ENCODE peak calls at places on chromosomes 5 and 9, in nine cellular contexts. One of them, this sample, is unnamed.

GRCh38 chr5:176161431-176161830 is 76.8 kb upstream of the SIMC1 start:
- DNase-seq in transverse colon: no peak
- DNase-seq in stomach: no peak
- DNase-seq in tibial nerve: no peak
- DNase-seq in GM12878: no peak
- DNase-seq in body of pancreas: no peak
- DNase-seq in endothelial cell of umbilical vein: no peak
- DNase-seq in HCT116: no peak
- DNase-seq in ovary: peak; percentile 64
- DNase-seq in this sample: no peak

GRCh38 chr9:34446468-34446891 is 11.9 kb downstream of the FAM219A start:
- DNase-seq in transverse colon: no peak
- DNase-seq in stomach: no peak
- DNase-seq in tibial nerve: no peak
- DNase-seq in GM12878: no peak
- DNase-seq in body of pancreas: no peak
- DNase-seq in endothelial cell of umbilical vein: no peak
- DNase-seq in HCT116: no peak
- DNase-seq in ovary: no peak
- DNase-seq in this sample: no peak

GRCh38 chr5:1847611-1848010 is 35.1 kb downstream of the IRX4 start:
- DNase-seq in transverse colon: no peak
- DNase-seq in stomach: no peak
- DNase-seq in tibial nerve: no peak
- DNase-seq in GM12878: no peak
- DNase-seq in body of pancreas: no peak
- DNase-seq in endothelial cell of umbilical vein: no peak
- DNase-seq in HCT116: no peak
- DNase-seq in ovary: no peak
- DNase-seq in this sample: no peak

GRCh38 chr5:72394688-72395087 is 74.5 kb downstream of the PTCD2 start:
- DNase-seq in transverse colon: peak; percentile 11
- DNase-seq in stomach: no peak
- DNase-seq in tibial nerve: no peak
- DNase-seq in GM12878: no peak
- DNase-seq in body of pancreas: peak; percentile 16
- DNase-seq in endothelial cell of umbilical vein: peak; percentile 46
- DNase-seq in HCT116: no peak
- DNase-seq in ovary: no peak
- DNase-seq in this sample: no peak

GRCh38 chr5:89428624-89429023 is 545.6 kb upstream of the MEF2C start:
- DNase-seq in transverse colon: no peak
- DNase-seq in stomach: no peak
- DNase-seq in tibial nerve: no peak
- DNase-seq in GM12878: no peak
- DNase-seq in body of pancreas: no peak
- DNase-seq in endothelial cell of umbilical vein: no peak
- DNase-seq in HCT116: no peak
- DNase-seq in ovary: no peak
- DNase-seq in this sample: no peak

GRCh38 chr5:134533115-134533815 is 7.8 kb downstream of the JADE2 start:
- DNase-seq in transverse colon: no peak
- DNase-seq in stomach: no peak
- DNase-seq in tibial nerve: peak; percentile 85
- DNase-seq in GM12878: no peak
- DNase-seq in body of pancreas: peak; percentile 30
- DNase-seq in endothelial cell of umbilical vein: no peak
- DNase-seq in HCT116: no peak
- DNase-seq in ovary: peak; percentile 84
- DNase-seq in this sample: peak; percentile 62

GRCh38 chr9:105171589-105171988 is 72.9 kb upstream of the SLC44A1 start:
- DNase-seq in transverse colon: no peak
- DNase-seq in stomach: no peak
- DNase-seq in tibial nerve: no peak
- DNase-seq in GM12878: no peak
- DNase-seq in body of pancreas: no peak
- DNase-seq in endothelial cell of umbilical vein: no peak
- DNase-seq in HCT116: no peak
- DNase-seq in ovary: no peak
- DNase-seq in this sample: no peak

GRCh38 chr5:95959051-95959963 is 2.3 kb downstream of the ELL2 start:
- DNase-seq in transverse colon: peak; percentile 21
- DNase-seq in stomach: no peak
- DNase-seq in tibial nerve: no peak
- DNase-seq in GM12878: no peak
- DNase-seq in body of pancreas: peak; percentile 24
- DNase-seq in endothelial cell of umbilical vein: peak; percentile 41
- DNase-seq in HCT116: no peak
- DNase-seq in ovary: no peak
- DNase-seq in this sample: no peak

GRCh38 chr9:134995792-134996120 is 78.0 kb upstream of the FCN1 start:
- DNase-seq in transverse colon: no peak
- DNase-seq in stomach: no peak
- DNase-seq in tibial nerve: no peak
- DNase-seq in GM12878: no peak
- DNase-seq in body of pancreas: no peak
- DNase-seq in endothelial cell of umbilical vein: no peak
- DNase-seq in HCT116: no peak
- DNase-seq in ovary: no peak
- DNase-seq in this sample: no peak

GRCh38 chr9:30075451-30076199 is 2308.8 kb upstream of the ACO1 start:
- DNase-seq in transverse colon: no peak
- DNase-seq in stomach: no peak
- DNase-seq in tibial nerve: no peak
- DNase-seq in GM12878: peak; percentile 89
- DNase-seq in body of pancreas: no peak
- DNase-seq in endothelial cell of umbilical vein: no peak
- DNase-seq in HCT116: peak; percentile 55
- DNase-seq in ovary: no peak
- DNase-seq in this sample: no peak

GRCh38 chr5:168916266-168916665 is 337.1 kb upstream of the PANK3 start:
- DNase-seq in transverse colon: peak; percentile 13
- DNase-seq in stomach: no peak
- DNase-seq in tibial nerve: peak; percentile 18
- DNase-seq in GM12878: no peak
- DNase-seq in body of pancreas: peak; percentile 16
- DNase-seq in endothelial cell of umbilical vein: no peak
- DNase-seq in HCT116: no peak
- DNase-seq in ovary: peak; percentile 83
- DNase-seq in this sample: no peak

DNA sequence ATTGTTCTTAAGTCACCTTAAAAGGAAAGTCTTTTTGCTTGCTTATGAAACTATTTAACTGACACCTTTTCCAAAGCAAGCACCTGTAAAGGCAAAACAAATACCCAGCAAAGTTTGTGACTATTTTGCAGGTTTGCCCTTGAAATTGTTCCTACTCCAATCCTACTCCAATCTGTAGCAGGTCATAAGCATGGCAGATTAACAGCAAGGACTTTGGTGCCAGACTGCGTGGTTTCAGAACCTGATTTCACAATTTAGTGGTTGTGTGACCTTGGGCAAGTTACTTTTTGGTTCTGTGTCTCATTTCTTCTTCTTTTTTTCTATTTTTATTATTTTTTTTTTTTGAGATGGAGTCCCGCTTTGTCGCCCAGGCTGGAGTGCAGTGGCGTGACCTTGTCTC is 282.1 kb downstream of the RFX3 start:
- DNase-seq in transverse colon: no peak
- DNase-seq in stomach: no peak
- DNase-seq in tibial nerve: no peak
- DNase-seq in GM12878: no peak
- DNase-seq in body of pancreas: peak; percentile 45
- DNase-seq in endothelial cell of umbilical vein: no peak
- DNase-seq in HCT116: no peak
- DNase-seq in ovary: no peak
- DNase-seq in this sample: no peak
- H3K36me3 ChIP-seq in transverse colon: no peaks in the 10 kb centered on the region
- H3K36me3 ChIP-seq in stomach: no peaks in the 10 kb centered on the region
- H3K36me3 ChIP-seq in tibial nerve: no peaks in the 10 kb centered on the region
- H3K36me3 ChIP-seq in GM12878: peaks cover 3% of the 10 kb centered on the region
- H3K36me3 ChIP-seq in body of pancreas: no peaks in the 10 kb centered on the region
- H3K36me3 ChIP-seq in endothelial cell of umbilical vein: no peaks in the 10 kb centered on the region
- H3K36me3 ChIP-seq in HCT116: no peaks in the 10 kb centered on the region
- H3K36me3 ChIP-seq in ovary: no peaks in the 10 kb centered on the region
- H3K36me3 ChIP-seq in this sample: no peaks in the 10 kb centered on the region

GRCh38 chr5:14213813-14214585 is 70.9 kb downstream of the TRIO start:
- DNase-seq in transverse colon: no peak
- DNase-seq in stomach: no peak
- DNase-seq in tibial nerve: no peak
- DNase-seq in GM12878: no peak
- DNase-seq in body of pancreas: no peak
- DNase-seq in endothelial cell of umbilical vein: no peak
- DNase-seq in HCT116: no peak
- DNase-seq in ovary: no peak
- DNase-seq in this sample: no peak

GRCh38 chr5:14210729-14211128 is 67.6 kb downstream of the TRIO start:
- DNase-seq in transverse colon: no peak
- DNase-seq in stomach: no peak
- DNase-seq in tibial nerve: no peak
- DNase-seq in GM12878: no peak
- DNase-seq in body of pancreas: no peak
- DNase-seq in endothelial cell of umbilical vein: no peak
- DNase-seq in HCT116: no peak
- DNase-seq in ovary: no peak
- DNase-seq in this sample: no peak

GRCh38 chr5:14213253-14213652 is 70.1 kb downstream of the TRIO start:
- DNase-seq in transverse colon: no peak
- DNase-seq in stomach: no peak
- DNase-seq in tibial nerve: no peak
- DNase-seq in GM12878: no peak
- DNase-seq in body of pancreas: no peak
- DNase-seq in endothelial cell of umbilical vein: no peak
- DNase-seq in HCT116: no peak
- DNase-seq in ovary: no peak
- DNase-seq in this sample: no peak

GRCh38 chr5:14212838-14213237 is 69.7 kb downstream of the TRIO start:
- DNase-seq in transverse colon: no peak
- DNase-seq in stomach: no peak
- DNase-seq in tibial nerve: no peak
- DNase-seq in GM12878: peak; percentile 83
- DNase-seq in body of pancreas: no peak
- DNase-seq in endothelial cell of umbilical vein: no peak
- DNase-seq in HCT116: no peak
- DNase-seq in ovary: no peak
- DNase-seq in this sample: no peak

GRCh38 chr5:14211818-14212799 is 69.0 kb downstream of the TRIO start:
- DNase-seq in transverse colon: peak; percentile 54
- DNase-seq in stomach: no peak
- DNase-seq in tibial nerve: no peak
- DNase-seq in GM12878: peak; percentile 83
- DNase-seq in body of pancreas: no peak
- DNase-seq in endothelial cell of umbilical vein: no peak
- DNase-seq in HCT116: no peak
- DNase-seq in ovary: no peak
- DNase-seq in this sample: peak; percentile 65
- TF ChIP-seq POLR2A in transverse colon: no peak
- TF ChIP-seq POLR2A in stomach: no peak
- TF ChIP-seq POLR2A in tibial nerve: no peak
- TF ChIP-seq POLR2A in GM12878: peak; percentile 56
- TF ChIP-seq POLR2A in body of pancreas: no peak
- TF ChIP-seq POLR2A in endothelial cell of umbilical vein: no peak
- TF ChIP-seq POLR2A in HCT116: no peak
- TF ChIP-seq POLR2A in ovary: no peak
- TF ChIP-seq POLR2A in this sample: no peak

GRCh38 chr9:113876806-113877236 is 712 bp downstream of the ZNF618 start:
- DNase-seq in transverse colon: no peak
- DNase-seq in stomach: no peak
- DNase-seq in tibial nerve: no peak
- DNase-seq in GM12878: no peak
- DNase-seq in body of pancreas: no peak
- DNase-seq in endothelial cell of umbilical vein: peak; percentile 47
- DNase-seq in HCT116: no peak
- DNase-seq in ovary: no peak
- DNase-seq in this sample: no peak
- H3K4me1 ChIP-seq in transverse colon: peaks cover 8% of the 10 kb centered on the region
- H3K4me1 ChIP-seq in stomach: peaks cover under 1% of the 10 kb centered on the region
- H3K4me1 ChIP-seq in tibial nerve: peaks cover 40% of the 10 kb centered on the region
- H3K4me1 ChIP-seq in GM12878: no peaks in the 10 kb centered on the region
- H3K4me1 ChIP-seq in body of pancreas: peaks cover 15% of the 10 kb centered on the region
- H3K4me1 ChIP-seq in endothelial cell of umbilical vein: peaks cover 27% of the 10 kb centered on the region
- H3K4me1 ChIP-seq in HCT116: peaks cover 8% of the 10 kb centered on the region
- H3K4me1 ChIP-seq in ovary: peaks cover 10% of the 10 kb centered on the region
- H3K4me1 ChIP-seq in this sample: no peaks in the 10 kb centered on the region

DNA sequence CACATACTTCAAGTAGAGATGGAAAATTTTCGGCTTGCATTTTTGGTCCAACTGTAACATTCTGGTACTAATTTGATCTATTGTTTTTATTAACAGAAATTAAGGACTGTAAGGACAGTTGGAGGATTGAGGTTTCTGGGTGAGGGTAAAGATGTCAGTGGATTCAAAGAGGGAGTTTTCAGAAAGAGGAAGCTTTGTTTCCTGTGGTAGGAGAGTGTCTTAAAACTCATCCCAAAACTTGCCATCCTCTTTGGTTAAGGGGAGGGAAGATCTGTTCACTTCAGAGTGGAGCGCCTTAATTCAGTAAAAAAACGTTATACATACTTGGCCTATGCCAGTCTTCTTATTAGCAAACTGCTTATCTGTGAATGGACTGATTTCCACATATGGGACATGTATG is 13.8 kb downstream of the CNTRL start:
- DNase-seq in transverse colon: no peak
- DNase-seq in stomach: no peak
- DNase-seq in tibial nerve: no peak
- DNase-seq in GM12878: no peak
- DNase-seq in body of pancreas: no peak
- DNase-seq in endothelial cell of umbilical vein: no peak
- DNase-seq in HCT116: no peak
- DNase-seq in ovary: no peak
- DNase-seq in this sample: no peak
- H3K36me3 ChIP-seq in transverse colon: no peaks in the 10 kb centered on the region
- H3K36me3 ChIP-seq in stomach: peaks cover 7% of the 10 kb centered on the region
- H3K36me3 ChIP-seq in tibial nerve: no peaks in the 10 kb centered on the region
- H3K36me3 ChIP-seq in GM12878: peaks cover 11% of the 10 kb centered on the region
- H3K36me3 ChIP-seq in body of pancreas: peaks cover 2% of the 10 kb centered on the region
- H3K36me3 ChIP-seq in endothelial cell of umbilical vein: peaks cover 2% of the 10 kb centered on the region
- H3K36me3 ChIP-seq in HCT116: no peaks in the 10 kb centered on the region
- H3K36me3 ChIP-seq in ovary: no peaks in the 10 kb centered on the region
- H3K36me3 ChIP-seq in this sample: peaks cover 9% of the 10 kb centered on the region

DNA sequence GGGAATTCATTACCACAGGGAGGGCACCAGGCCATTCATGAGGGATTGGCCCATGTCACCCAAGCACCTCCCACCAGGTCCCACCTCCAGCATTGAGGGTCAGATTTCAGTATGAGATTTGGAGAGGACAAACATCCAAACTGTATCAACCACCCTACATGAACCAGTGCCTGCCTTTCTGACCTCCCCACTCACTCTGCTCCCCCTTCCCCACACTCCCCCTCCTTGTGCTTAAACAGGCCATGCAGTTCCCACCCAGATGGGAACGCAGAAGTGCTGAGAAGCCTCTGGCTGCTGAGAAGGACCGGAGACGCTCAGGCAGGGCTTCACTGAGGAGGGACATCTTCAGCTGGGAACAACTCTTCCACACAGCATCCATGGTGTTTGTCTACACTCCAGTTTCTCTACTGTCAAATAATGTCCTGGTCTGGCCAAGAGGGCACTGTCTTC is 30.0 kb upstream of the ADAMTS2 start:
- DNase-seq in transverse colon: no peak
- DNase-seq in stomach: no peak
- DNase-seq in tibial nerve: no peak
- DNase-seq in GM12878: no peak
- DNase-seq in body of pancreas: no peak
- DNase-seq in endothelial cell of umbilical vein: no peak
- DNase-seq in HCT116: no peak
- DNase-seq in ovary: no peak
- DNase-seq in this sample: no peak
- TF ChIP-seq POLR2A in transverse colon: no peak
- TF ChIP-seq POLR2A in stomach: no peak
- TF ChIP-seq POLR2A in tibial nerve: no peak
- TF ChIP-seq POLR2A in GM12878: no peak
- TF ChIP-seq POLR2A in body of pancreas: no peak
- TF ChIP-seq POLR2A in endothelial cell of umbilical vein: no peak
- TF ChIP-seq POLR2A in HCT116: no peak
- TF ChIP-seq POLR2A in ovary: no peak
- TF ChIP-seq POLR2A in this sample: no peak

GRCh38 chr5:14156611-14157493 is 13.7 kb downstream of the TRIO start:
- DNase-seq in transverse colon: no peak
- DNase-seq in stomach: no peak
- DNase-seq in tibial nerve: no peak
- DNase-seq in GM12878: peak; percentile 67
- DNase-seq in body of pancreas: peak; percentile 35
- DNase-seq in endothelial cell of umbilical vein: peak; percentile 91
- DNase-seq in HCT116: peak; percentile 32
- DNase-seq in ovary: peak; percentile 39
- DNase-seq in this sample: no peak
- H3K4me1 ChIP-seq in transverse colon: peaks cover 49% of the 10 kb centered on the region
- H3K4me1 ChIP-seq in stomach: peaks cover 42% of the 10 kb centered on the region
- H3K4me1 ChIP-seq in tibial nerve: peaks cover 64% of the 10 kb centered on the region
- H3K4me1 ChIP-seq in GM12878: peaks cover 60% of the 10 kb centered on the region
- H3K4me1 ChIP-seq in body of pancreas: peaks cover 12% of the 10 kb centered on the region
- H3K4me1 ChIP-seq in endothelial cell of umbilical vein: peaks cover 55% of the 10 kb centered on the region
- H3K4me1 ChIP-seq in HCT116: peaks cover 71% of the 10 kb centered on the region
- H3K4me1 ChIP-seq in ovary: peaks cover 17% of the 10 kb centered on the region
- H3K4me1 ChIP-seq in this sample: no peaks in the 10 kb centered on the region

This sample was measured in Peyer's patch.